ENCODE peak calls at places on chromosomes 2 and 18, in five cellular contexts. A, L, C, O and K are unnamed samples. For H3K9me3, the result is how much of the 10 kb centered on the place peaks cover.

GRCh38 chr18:51429644-51430043 is 232.2 kb upstream of the MEX3C start:
- DNase-seq in A (no peak), O (no peak), L (no peak), C (no peak), K (no peak)

GRCh38 chr2:86079981-86080911 is 25.4 kb downstream of the POLR1A start:
- DNase-seq in C (peak), O (peak), L (peak), A (peak), K (peak)

GRCh38 chr18:49757513-49758262 is 55.6 kb downstream of the ACAA2 start:
- DNase-seq in A (no peak), L (no peak), C (peak), O (no peak), K (no peak)

GRCh38 chr2:199458017-199458805 is 472 bp upstream of the SATB2 start:
- DNase-seq in L (no peak), A (no peak), C (peak), O (peak), K (no peak)

GRCh38 chr2:107584577-107584976 is 242.1 kb upstream of the RGPD4 start:
- DNase-seq in O (no peak), A (no peak), C (no peak), L (no peak), K (peak)

GRCh38 chr2:47357475-47357874 is 45.5 kb upstream of the MSH2 start:
- DNase-seq in O (no peak), L (no peak), A (peak), C (no peak), K (peak)

GRCh38 chr2:113768770-113769169 is 12.3 kb upstream of the SLC35F5 start:
- DNase-seq in A (no peak), C (no peak), L (no peak), O (no peak), K (no peak)

GRCh38 chr18:77067315-77068061 is 65.1 kb downstream of the MBP start:
- DNase-seq in L (peak), A (peak), C (peak), O (no peak), K (peak)

GRCh38 chr2:83016343-83017110 is 1442.6 kb downstream of the SUCLG1 start:
- DNase-seq in A (no peak), C (no peak), O (no peak), L (no peak), K (no peak)

GRCh38 chr2:185899364-185899763 is 160.8 kb downstream of the FSIP2 start:
- DNase-seq in O (no peak), A (no peak), L (no peak), C (no peak), K (no peak)

DNA sequence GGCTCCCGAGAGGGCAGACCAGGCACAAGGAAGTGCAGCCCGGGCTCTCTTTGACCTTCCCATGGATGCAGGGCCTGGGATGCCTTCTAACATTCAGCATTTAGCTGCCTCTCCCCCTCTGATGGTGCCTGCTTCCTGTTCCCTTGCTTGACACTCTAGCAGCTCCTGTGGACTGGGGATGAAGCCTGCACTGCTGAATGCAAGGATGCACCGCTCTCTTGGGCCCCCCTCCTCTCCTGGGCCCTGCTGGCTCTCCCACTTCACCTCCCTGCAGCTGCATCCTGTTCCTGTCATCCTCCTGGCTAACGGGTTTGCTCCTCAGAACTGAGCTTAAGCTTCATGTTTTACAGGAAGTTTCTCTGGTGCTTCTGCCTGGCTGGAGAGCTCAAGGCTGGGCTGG is 254.1 kb downstream of the TSN start:
- DNase-seq in C (no peak), O (no peak), L (no peak), A (no peak), K (peak)
- TF ChIP-seq CTCF in C (no peak), O (no peak), L (no peak), A (no peak), K (no peak)

DNA sequence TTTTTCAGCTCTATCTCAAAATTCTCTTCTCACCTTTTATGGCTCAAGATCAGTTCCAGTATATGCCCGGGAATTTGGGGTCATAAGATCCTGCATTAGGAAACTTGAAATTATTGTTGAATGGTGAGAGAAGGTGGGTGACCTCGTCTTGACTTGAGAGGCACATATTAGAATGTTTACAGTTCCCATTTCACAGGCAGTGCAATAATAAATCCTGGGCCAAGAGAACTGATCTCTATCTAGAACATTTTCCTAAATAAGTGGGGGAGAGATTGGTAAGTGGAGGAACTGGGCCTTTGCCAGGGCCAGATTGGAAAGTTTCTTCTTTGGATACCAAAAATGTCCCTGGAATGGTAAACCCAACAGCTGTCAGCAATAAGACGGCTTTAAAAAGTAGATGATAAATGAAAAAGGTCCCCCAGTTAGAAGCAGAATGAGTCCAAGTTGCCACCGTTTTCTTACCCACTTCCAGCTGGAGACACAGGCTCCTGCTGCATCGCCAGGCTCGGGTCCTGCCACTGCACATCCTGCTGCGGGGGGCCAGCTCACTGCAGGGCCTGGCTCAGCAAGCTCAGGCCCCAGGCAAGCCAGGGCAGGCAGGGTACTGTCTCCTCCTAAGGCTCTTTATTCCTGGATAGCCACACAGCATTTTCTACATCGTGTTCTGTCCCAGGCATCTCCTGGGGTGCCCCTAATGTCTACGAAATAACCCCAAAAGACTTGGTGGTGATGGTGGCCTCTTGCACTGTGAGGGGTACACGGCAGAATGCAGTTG is 126.4 kb upstream of the EPAS1 start:
- DNase-seq in L (no peak), A (no peak), O (no peak), C (no peak), K (no peak)
- H3K9me3 ChIP-seq in L (under half), A (under half), O (under half), C (under half), K (under half)

GRCh38 chr2:138324068-138324771 is 177.3 kb upstream of the SPOPL start:
- DNase-seq in O (no peak), C (no peak), L (no peak), A (no peak), K (no peak)
- TF ChIP-seq CTCF in O (no peak), C (no peak), L (no peak), A (no peak), K (no peak)

DNA sequence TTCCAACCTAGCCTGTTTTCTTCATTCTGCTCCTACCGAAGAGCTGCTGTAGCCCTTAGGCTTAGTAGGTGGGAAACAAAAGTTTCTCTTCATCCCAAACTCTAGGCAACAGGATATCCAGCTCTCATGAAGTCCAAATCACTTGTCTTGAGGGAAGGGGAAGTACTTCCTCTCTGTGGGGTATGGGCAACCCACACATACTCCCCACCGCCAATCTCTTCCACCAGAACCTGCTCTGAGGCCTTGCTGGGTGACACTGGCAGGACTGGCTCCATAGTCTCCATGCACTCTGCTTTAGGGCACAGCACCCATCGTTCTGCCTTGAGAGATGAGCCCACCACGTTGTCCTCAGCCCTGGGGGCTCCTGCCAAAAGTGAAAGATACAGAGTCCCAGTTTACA is 173.0 kb downstream of the NCK2 start:
- DNase-seq in A (no peak), L (no peak), C (no peak), O (no peak), K (no peak)
- H3K9me3 ChIP-seq in A (under half), L (under half), C (under half), O (under half), K (under half)

GRCh38 chr2:9300214-9300613 is 93.6 kb downstream of the ASAP2 start:
- DNase-seq in A (no peak), O (no peak), C (no peak), L (no peak), K (no peak)

GRCh38 chr2:9302755-9303154 is 96.1 kb downstream of the ASAP2 start:
- DNase-seq in O (no peak), C (no peak), A (no peak), L (no peak), K (no peak)

GRCh38 chr2:9306910-9307309 is 100.3 kb downstream of the ASAP2 start:
- DNase-seq in L (no peak), A (no peak), O (no peak), C (no peak), K (no peak)

GRCh38 chr2:9300829-9301453 is 94.3 kb downstream of the ASAP2 start:
- DNase-seq in C (no peak), A (no peak), O (no peak), L (no peak), K (no peak)

DNA sequence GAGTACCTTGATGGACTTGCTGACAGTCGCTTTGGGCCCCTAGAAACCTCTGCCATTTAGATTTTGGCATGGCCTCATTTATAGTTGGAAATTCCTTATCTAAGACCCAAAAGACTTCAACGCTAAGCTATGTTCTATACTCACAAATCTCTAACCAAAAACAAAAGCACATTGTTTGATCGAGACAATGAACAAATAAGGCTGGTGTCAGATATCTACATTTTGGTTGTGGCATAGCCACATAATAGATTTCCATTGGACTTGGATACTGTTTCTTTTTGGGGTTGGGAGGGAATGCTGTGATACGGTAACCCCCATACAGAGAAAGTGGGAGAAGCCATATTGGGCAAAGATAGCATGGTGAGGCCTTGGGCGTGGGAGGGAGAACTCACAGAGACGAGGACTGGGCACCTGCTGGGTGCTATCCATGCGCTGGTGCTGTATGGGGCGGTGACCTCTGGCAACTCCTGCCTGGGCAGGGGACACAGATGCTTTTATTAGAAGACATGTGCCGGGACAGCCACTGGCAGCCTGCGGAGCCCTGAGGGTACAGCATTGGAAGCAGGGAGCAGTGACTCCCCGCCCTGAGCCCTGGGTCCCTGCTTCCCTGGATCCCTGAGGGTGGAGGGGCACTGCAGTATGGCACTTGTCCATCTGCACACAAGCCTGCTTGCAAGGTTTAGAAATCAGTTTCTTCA is 97.1 kb downstream of the ASAP2 start:
- DNase-seq in O (no peak), A (peak), C (no peak), L (no peak), K (no peak)
- TF ChIP-seq CTCF in O (no peak), A (no peak), C (no peak), L (no peak), K (no peak)